ENCODE peak calls at places on chromosomes 5 and 9, in seven cellular contexts. One of them, this sample, is unnamed.

GRCh38 chr9:21813575-21814473 is 11.4 kb downstream of the MTAP start:
- DNase-seq in NCI-H226: peak; percentile 20
- DNase-seq in fibroblast of pulmonary artery: peak; percentile 93
- DNase-seq in neural crest cell: peak; percentile 51
- DNase-seq in GM23248: peak; percentile 87
- DNase-seq in RCC 7860: peak; percentile 50
- DNase-seq in stimulated activated CD8-positive, alpha-beta memory T cell treated with anti-CD3 and anti-CD28 coated beads, Interleukin-15, amount 100 ng/mL, for 4 hours: peak; percentile 37
- DNase-seq in this sample: peak; percentile 56

GRCh38 chr5:178460598-178461425 is 129.4 kb downstream of the COL23A1 start:
- DNase-seq in NCI-H226: no peak
- DNase-seq in fibroblast of pulmonary artery: peak; percentile 8
- DNase-seq in neural crest cell: peak; percentile 92
- DNase-seq in GM23248: peak; percentile 46
- DNase-seq in RCC 7860: peak; percentile 19
- DNase-seq in stimulated activated CD8-positive, alpha-beta memory T cell treated with anti-CD3 and anti-CD28 coated beads, Interleukin-15, amount 100 ng/mL, for 4 hours: no peak
- DNase-seq in this sample: peak; percentile 13

GRCh38 chr9:92467041-92467440 is 15.3 kb downstream of the ASPN start:
- DNase-seq in NCI-H226: no peak
- DNase-seq in fibroblast of pulmonary artery: no peak
- DNase-seq in neural crest cell: no peak
- DNase-seq in GM23248: no peak
- DNase-seq in RCC 7860: no peak
- DNase-seq in stimulated activated CD8-positive, alpha-beta memory T cell treated with anti-CD3 and anti-CD28 coated beads, Interleukin-15, amount 100 ng/mL, for 4 hours: no peak
- DNase-seq in this sample: no peak

GRCh38 chr9:70120834-70121510 is 77.3 kb downstream of the MAMDC2 start:
- DNase-seq in NCI-H226: peak; percentile 97
- DNase-seq in fibroblast of pulmonary artery: peak; percentile 90
- DNase-seq in neural crest cell: no peak
- DNase-seq in GM23248: peak; percentile 98
- DNase-seq in RCC 7860: peak; percentile 100
- DNase-seq in stimulated activated CD8-positive, alpha-beta memory T cell treated with anti-CD3 and anti-CD28 coated beads, Interleukin-15, amount 100 ng/mL, for 4 hours: no peak
- DNase-seq in this sample: no peak

GRCh38 chr9:91012933-91013841 is 211.6 kb downstream of the SYK start:
- DNase-seq in NCI-H226: no peak
- DNase-seq in fibroblast of pulmonary artery: no peak
- DNase-seq in neural crest cell: no peak
- DNase-seq in GM23248: no peak
- DNase-seq in RCC 7860: no peak
- DNase-seq in stimulated activated CD8-positive, alpha-beta memory T cell treated with anti-CD3 and anti-CD28 coated beads, Interleukin-15, amount 100 ng/mL, for 4 hours: no peak
- DNase-seq in this sample: no peak

GRCh38 chr5:159783731-159784247 is 132.5 kb upstream of the ADRA1B start:
- DNase-seq in NCI-H226: no peak
- DNase-seq in fibroblast of pulmonary artery: peak; percentile 14
- DNase-seq in neural crest cell: no peak
- DNase-seq in GM23248: no peak
- DNase-seq in RCC 7860: no peak
- DNase-seq in stimulated activated CD8-positive, alpha-beta memory T cell treated with anti-CD3 and anti-CD28 coated beads, Interleukin-15, amount 100 ng/mL, for 4 hours: no peak
- DNase-seq in this sample: no peak

GRCh38 chr5:54889826-54890225 is 95.6 kb downstream of the ESM1 start:
- DNase-seq in NCI-H226: peak; percentile 90
- DNase-seq in fibroblast of pulmonary artery: peak; percentile 87
- DNase-seq in neural crest cell: no peak
- DNase-seq in GM23248: peak; percentile 85
- DNase-seq in RCC 7860: peak; percentile 83
- DNase-seq in stimulated activated CD8-positive, alpha-beta memory T cell treated with anti-CD3 and anti-CD28 coated beads, Interleukin-15, amount 100 ng/mL, for 4 hours: no peak
- DNase-seq in this sample: no peak

GRCh38 chr9:76796296-76796695 is 32.1 kb downstream of the PCA3 start:
- DNase-seq in NCI-H226: no peak
- DNase-seq in fibroblast of pulmonary artery: no peak
- DNase-seq in neural crest cell: no peak
- DNase-seq in GM23248: no peak
- DNase-seq in RCC 7860: no peak
- DNase-seq in stimulated activated CD8-positive, alpha-beta memory T cell treated with anti-CD3 and anti-CD28 coated beads, Interleukin-15, amount 100 ng/mL, for 4 hours: no peak
- DNase-seq in this sample: no peak

GRCh38 chr5:137923856-137924255 is 34.6 kb downstream of the PKD2L2 start:
- DNase-seq in NCI-H226: no peak
- DNase-seq in fibroblast of pulmonary artery: peak; percentile 38
- DNase-seq in neural crest cell: no peak
- DNase-seq in GM23248: no peak
- DNase-seq in RCC 7860: no peak
- DNase-seq in stimulated activated CD8-positive, alpha-beta memory T cell treated with anti-CD3 and anti-CD28 coated beads, Interleukin-15, amount 100 ng/mL, for 4 hours: no peak
- DNase-seq in this sample: no peak

GRCh38 chr5:110386782-110387181 is 339.7 kb downstream of the TMEM232 start:
- DNase-seq in NCI-H226: peak; percentile 60
- DNase-seq in fibroblast of pulmonary artery: no peak
- DNase-seq in neural crest cell: no peak
- DNase-seq in GM23248: peak; percentile 82
- DNase-seq in RCC 7860: peak; percentile 71
- DNase-seq in stimulated activated CD8-positive, alpha-beta memory T cell treated with anti-CD3 and anti-CD28 coated beads, Interleukin-15, amount 100 ng/mL, for 4 hours: no peak
- DNase-seq in this sample: no peak

GRCh38 chr5:154652746-154653417 is 102.3 kb upstream of the LARP1 start:
- DNase-seq in NCI-H226: peak; percentile 2
- DNase-seq in fibroblast of pulmonary artery: peak; percentile 27
- DNase-seq in neural crest cell: no peak
- DNase-seq in GM23248: peak; percentile 31
- DNase-seq in RCC 7860: no peak
- DNase-seq in stimulated activated CD8-positive, alpha-beta memory T cell treated with anti-CD3 and anti-CD28 coated beads, Interleukin-15, amount 100 ng/mL, for 4 hours: no peak
- DNase-seq in this sample: no peak

GRCh38 chr5:81233080-81233634 is at the start of gene CKMT2:
- DNase-seq in NCI-H226: no peak
- DNase-seq in fibroblast of pulmonary artery: peak; percentile 60
- DNase-seq in neural crest cell: peak; percentile 42
- DNase-seq in GM23248: peak; percentile 46
- DNase-seq in RCC 7860: no peak
- DNase-seq in stimulated activated CD8-positive, alpha-beta memory T cell treated with anti-CD3 and anti-CD28 coated beads, Interleukin-15, amount 100 ng/mL, for 4 hours: no peak
- DNase-seq in this sample: no peak

GRCh38 chr9:121830441-121831140 is 179.2 kb downstream of the DAB2IP start:
- DNase-seq in NCI-H226: no peak
- DNase-seq in fibroblast of pulmonary artery: no peak
- DNase-seq in neural crest cell: no peak
- DNase-seq in GM23248: no peak
- DNase-seq in RCC 7860: no peak
- DNase-seq in stimulated activated CD8-positive, alpha-beta memory T cell treated with anti-CD3 and anti-CD28 coated beads, Interleukin-15, amount 100 ng/mL, for 4 hours: no peak
- DNase-seq in this sample: no peak

GRCh38 chr9:112115109-112115508 is 60.0 kb downstream of the SUSD1 start:
- DNase-seq in NCI-H226: no peak
- DNase-seq in fibroblast of pulmonary artery: no peak
- DNase-seq in neural crest cell: no peak
- DNase-seq in GM23248: no peak
- DNase-seq in RCC 7860: no peak
- DNase-seq in stimulated activated CD8-positive, alpha-beta memory T cell treated with anti-CD3 and anti-CD28 coated beads, Interleukin-15, amount 100 ng/mL, for 4 hours: no peak
- DNase-seq in this sample: no peak

GRCh38 chr9:129143031-129143441 is 31.8 kb downstream of the PTPA start:
- DNase-seq in NCI-H226: peak; percentile 88
- DNase-seq in fibroblast of pulmonary artery: peak; percentile 97
- DNase-seq in neural crest cell: peak; percentile 83
- DNase-seq in GM23248: peak; percentile 93
- DNase-seq in RCC 7860: peak; percentile 91
- DNase-seq in stimulated activated CD8-positive, alpha-beta memory T cell treated with anti-CD3 and anti-CD28 coated beads, Interleukin-15, amount 100 ng/mL, for 4 hours: peak; percentile 48
- DNase-seq in this sample: peak; percentile 54

GRCh38 chr5:68215888-68216736 is 556 bp downstream of the PIK3R1 start:
- DNase-seq in NCI-H226: peak; percentile 3
- DNase-seq in fibroblast of pulmonary artery: no peak
- DNase-seq in neural crest cell: peak; percentile 51
- DNase-seq in GM23248: peak; percentile 81
- DNase-seq in RCC 7860: peak; percentile 44
- DNase-seq in stimulated activated CD8-positive, alpha-beta memory T cell treated with anti-CD3 and anti-CD28 coated beads, Interleukin-15, amount 100 ng/mL, for 4 hours: peak; percentile 54
- DNase-seq in this sample: peak; percentile 41

GRCh38 chr5:109803854-109804253 is 114.1 kb downstream of the MAN2A1 start:
- DNase-seq in NCI-H226: no peak
- DNase-seq in fibroblast of pulmonary artery: no peak
- DNase-seq in neural crest cell: no peak
- DNase-seq in GM23248: no peak
- DNase-seq in RCC 7860: peak; percentile 14
- DNase-seq in stimulated activated CD8-positive, alpha-beta memory T cell treated with anti-CD3 and anti-CD28 coated beads, Interleukin-15, amount 100 ng/mL, for 4 hours: no peak
- DNase-seq in this sample: no peak

GRCh38 chr5:103223031-103223955 is 35.3 kb upstream of the MACIR start:
- DNase-seq in NCI-H226: no peak
- DNase-seq in fibroblast of pulmonary artery: no peak
- DNase-seq in neural crest cell: no peak
- DNase-seq in GM23248: no peak
- DNase-seq in RCC 7860: no peak
- DNase-seq in stimulated activated CD8-positive, alpha-beta memory T cell treated with anti-CD3 and anti-CD28 coated beads, Interleukin-15, amount 100 ng/mL, for 4 hours: no peak
- DNase-seq in this sample: no peak

GRCh38 chr5:5710471-5710870 is 288.0 kb downstream of the ICE1 start:
- DNase-seq in NCI-H226: no peak
- DNase-seq in fibroblast of pulmonary artery: no peak
- DNase-seq in neural crest cell: no peak
- DNase-seq in GM23248: no peak
- DNase-seq in RCC 7860: no peak
- DNase-seq in stimulated activated CD8-positive, alpha-beta memory T cell treated with anti-CD3 and anti-CD28 coated beads, Interleukin-15, amount 100 ng/mL, for 4 hours: no peak
- DNase-seq in this sample: no peak

GRCh38 chr9:98191210-98191609 is 1.2 kb downstream of the CORO2A start:
- DNase-seq in NCI-H226: no peak
- DNase-seq in fibroblast of pulmonary artery: no peak
- DNase-seq in neural crest cell: no peak
- DNase-seq in GM23248: no peak
- DNase-seq in RCC 7860: no peak
- DNase-seq in stimulated activated CD8-positive, alpha-beta memory T cell treated with anti-CD3 and anti-CD28 coated beads, Interleukin-15, amount 100 ng/mL, for 4 hours: no peak
- DNase-seq in this sample: no peak

GRCh38 chr9:113579270-113580040 is 115.9 kb downstream of the RGS3 start:
- DNase-seq in NCI-H226: peak; percentile 47
- DNase-seq in fibroblast of pulmonary artery: no peak
- DNase-seq in neural crest cell: no peak
- DNase-seq in GM23248: peak; percentile 50
- DNase-seq in RCC 7860: peak; percentile 65
- DNase-seq in stimulated activated CD8-positive, alpha-beta memory T cell treated with anti-CD3 and anti-CD28 coated beads, Interleukin-15, amount 100 ng/mL, for 4 hours: no peak
- DNase-seq in this sample: peak; percentile 24